ENCODE peak calls at places on chromosomes 4 and X, in seven cellular contexts. K, W, H, S, U, T and Y are unnamed samples. For H3K27me3 and H3K4me1, the result is how much of the 10 kb centered on the place peaks cover.

GRCh38 chr4:113452868-113453620 is 308.5 kb downstream of the CAMK2D start:
- DNase-seq in K (peak), W (no peak), H (no peak), S (no peak), U (peak), T (no peak), Y (peak)

GRCh38 chr4:56723201-56723605 is 42.1 kb upstream of the HOPX start:
- DNase-seq in K (no peak), W (no peak), H (no peak), S (no peak), U (no peak), T (no peak), Y (no peak)

GRCh38 chr4:111814961-111815360 is 330.3 kb upstream of the FAM241A start:
- DNase-seq in K (no peak), W (no peak), H (no peak), S (no peak), U (no peak), T (no peak), Y (no peak)

GRCh38 chrX:103017542-103017941 is 46.4 kb downstream of the BEX1 start:
- DNase-seq in K (no peak), W (peak), H (no peak), S (no peak), U (no peak), T (no peak), Y (peak)

GRCh38 chrX:681989-682388 is 51.4 kb downstream of the SHOX start:
- DNase-seq in K (no peak), W (no peak), H (no peak), S (no peak), U (no peak), T (no peak), Y (no peak)

GRCh38 chr4:54495641-54496040 is 162.1 kb upstream of the KIT start:
- DNase-seq in K (no peak), W (no peak), H (no peak), S (no peak), U (no peak), T (no peak), Y (no peak)

GRCh38 chrX:123477673-123478072 is 255.2 kb downstream of the THOC2 start:
- DNase-seq in K (no peak), W (no peak), H (no peak), S (no peak), U (no peak), T (no peak), Y (no peak)

GRCh38 chr4:125268065-125268755 is 46.5 kb upstream of the FAT4 start:
- DNase-seq in K (no peak), W (no peak), H (no peak), S (no peak), U (no peak), T (no peak), Y (no peak)

GRCh38 chr4:111512081-111512774 is 633.0 kb upstream of the FAM241A start:
- DNase-seq in K (peak), W (peak), H (no peak), S (peak), U (peak), T (no peak), Y (peak)

GRCh38 chr4:113394730-113395530 is 345.5 kb downstream of the ANK2 start:
- DNase-seq in K (peak), W (peak), H (peak), S (peak), U (peak), T (no peak), Y (peak)

GRCh38 chr4:65083076-65083475 is 587.2 kb downstream of the EPHA5 start:
- DNase-seq in K (no peak), W (no peak), H (no peak), S (no peak), U (no peak), T (no peak), Y (peak)

GRCh38 chrX:46758956-46759644 is at the start of gene SLC9A7:
- DNase-seq in K (peak), W (peak), H (peak), S (peak), U (peak), T (peak), Y (peak)

GRCh38 chr4:6118201-6118600 is 82.1 kb downstream of the JAKMIP1 start:
- DNase-seq in K (no peak), W (no peak), H (no peak), S (no peak), U (no peak), T (peak), Y (no peak)

GRCh38 chrX:19810370-19810769 is 77.0 kb downstream of the SH3KBP1 start:
- DNase-seq in K (no peak), W (no peak), H (no peak), S (no peak), U (no peak), T (no peak), Y (no peak)

GRCh38 chr4:102350634-102351033 is 5.4 kb upstream of the SLC39A8 start:
- DNase-seq in K (no peak), W (no peak), H (no peak), S (no peak), U (no peak), T (no peak), Y (no peak)

GRCh38 chrX:149521438-149521837 is 16.3 kb upstream of the IDS start:
- DNase-seq in K (no peak), W (no peak), H (peak), S (no peak), U (no peak), T (no peak), Y (no peak)

GRCh38 chrX:109716431-109717028 is 16.5 kb downstream of the ACSL4 start:
- DNase-seq in K (peak), W (peak), H (no peak), S (no peak), U (peak), T (no peak), Y (peak)

GRCh38 chr4:78768447-78769177 is 7.5 kb upstream of the BMP2K start:
- DNase-seq in K (no peak), W (peak), H (no peak), S (no peak), U (peak), T (no peak), Y (no peak)

GRCh38 chr4:70842761-70843435 is 3.2 kb upstream of the GRSF1 start:
- DNase-seq in K (no peak), W (no peak), H (no peak), S (no peak), U (no peak), T (no peak), Y (no peak)

GRCh38 chr4:101393256-101393655 is 45.9 kb upstream of the PPP3CA start:
- DNase-seq in K (no peak), W (peak), H (no peak), S (peak), U (peak), T (no peak), Y (no peak)

GRCh38 chrX:7093305-7093704 is 54.2 kb upstream of the STS start:
- DNase-seq in K (no peak), W (no peak), H (no peak), S (no peak), U (no peak), T (no peak), Y (no peak)

GRCh38 chr4:93771640-93772411 is 56.7 kb upstream of the ATOH1 start:
- DNase-seq in K (no peak), W (no peak), H (no peak), S (no peak), U (no peak), T (no peak), Y (no peak)

GRCh38 chrX:30612250-30612655 is 34.7 kb upstream of the TASL start:
- DNase-seq in K (no peak), W (no peak), H (no peak), S (no peak), U (no peak), T (no peak), Y (no peak)

GRCh38 chr4:101334963-101335572 is 12.3 kb downstream of the PPP3CA start:
- DNase-seq in K (no peak), W (no peak), H (no peak), S (no peak), U (peak), T (no peak), Y (peak)

GRCh38 chr4:94936854-94937253 is 179.1 kb downstream of the BMPR1B start:
- DNase-seq in K (no peak), W (no peak), H (no peak), S (no peak), U (no peak), T (no peak), Y (no peak)

GRCh38 chr4:123096038-123096437 is 173.6 kb upstream of the NUDT6 start:
- DNase-seq in K (no peak), W (no peak), H (no peak), S (peak), U (no peak), T (no peak), Y (peak)

GRCh38 chr4:163091685-163092034 is 75.0 kb downstream of the NAF1 start:
- DNase-seq in K (no peak), W (no peak), H (no peak), S (no peak), U (no peak), T (no peak), Y (no peak)
- H3K27me3 ChIP-seq in K (under half), W (under half), H (under half), S (under half), U (under half), T (under half), Y (under half)

GRCh38 chrX:151711154-151711553 is 4.7 kb upstream of the FATE1 start:
- DNase-seq in K (no peak), W (no peak), H (no peak), S (no peak), U (no peak), T (peak), Y (no peak)
- H3K4me1 ChIP-seq in K (under half), W (under half), H (under half), S (under half), U (under half), T (under half), Y (under half)

DNA sequence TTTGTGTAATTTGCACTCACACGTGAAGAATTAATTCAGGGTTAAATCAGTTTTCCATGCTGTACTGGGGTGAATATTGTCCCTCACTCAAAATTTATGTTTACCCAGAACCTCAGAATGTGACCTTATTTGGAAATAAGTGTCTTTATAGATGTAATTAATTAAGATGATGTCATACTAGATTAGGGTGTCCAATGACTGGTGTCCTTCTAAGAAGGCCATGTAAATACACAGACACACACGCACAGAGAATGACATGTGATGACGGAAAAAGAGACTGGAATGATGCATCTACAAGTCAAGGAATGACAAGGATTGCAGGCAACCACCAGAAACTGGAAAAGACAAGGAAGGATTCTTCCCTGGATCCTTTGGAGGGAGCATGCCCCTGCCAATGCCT is 84.6 kb upstream of the GPR34 start:
- DNase-seq in K (no peak), W (no peak), H (no peak), S (no peak), U (no peak), T (no peak), Y (no peak)
- H3K27me3 ChIP-seq in K (under half), W (under half), H (under half), S (under half), U (under half), T (under half), Y (under half)

GRCh38 chr4:147815741-147816140 is 83.9 kb downstream of the ARHGAP10 start:
- DNase-seq in K (no peak), W (no peak), H (no peak), S (no peak), U (no peak), T (no peak), Y (no peak)

GRCh38 chr4:147813107-147813773 is 81.4 kb downstream of the ARHGAP10 start:
- DNase-seq in K (no peak), W (peak), H (no peak), S (no peak), U (no peak), T (no peak), Y (no peak)

GRCh38 chr4:147811878-147812277 is 80.0 kb downstream of the ARHGAP10 start:
- DNase-seq in K (no peak), W (no peak), H (no peak), S (no peak), U (no peak), T (no peak), Y (no peak)

GRCh38 chr4:147816382-147817254 is 84.7 kb downstream of the ARHGAP10 start:
- DNase-seq in K (no peak), W (no peak), H (no peak), S (no peak), U (no peak), T (no peak), Y (no peak)

DNA sequence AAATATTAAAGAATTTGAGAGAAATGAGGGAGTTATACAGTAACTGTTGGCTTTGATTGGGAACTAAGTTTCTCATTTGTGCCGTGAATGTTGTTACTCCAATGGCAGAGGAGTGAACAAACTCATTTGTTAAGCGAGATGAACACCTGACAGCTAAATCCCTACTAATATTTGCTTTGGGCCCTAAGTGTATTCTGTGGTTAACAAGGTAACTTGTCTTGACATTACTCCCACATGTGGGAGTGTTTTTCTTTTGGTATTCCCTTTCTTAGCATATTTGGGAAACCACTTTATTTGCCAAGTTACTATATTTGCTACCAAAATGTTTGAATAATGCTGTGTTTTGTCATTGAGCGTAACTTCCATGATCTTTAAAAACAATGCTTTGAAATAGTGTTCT is 82.4 kb downstream of the ARHGAP10 start:
- DNase-seq in K (no peak), W (no peak), H (no peak), S (no peak), U (no peak), T (no peak), Y (no peak)
- H3K4me1 ChIP-seq in K (under half), W (under half), H (under half), S (under half), U (under half), T (under half), Y (under half)

DNA sequence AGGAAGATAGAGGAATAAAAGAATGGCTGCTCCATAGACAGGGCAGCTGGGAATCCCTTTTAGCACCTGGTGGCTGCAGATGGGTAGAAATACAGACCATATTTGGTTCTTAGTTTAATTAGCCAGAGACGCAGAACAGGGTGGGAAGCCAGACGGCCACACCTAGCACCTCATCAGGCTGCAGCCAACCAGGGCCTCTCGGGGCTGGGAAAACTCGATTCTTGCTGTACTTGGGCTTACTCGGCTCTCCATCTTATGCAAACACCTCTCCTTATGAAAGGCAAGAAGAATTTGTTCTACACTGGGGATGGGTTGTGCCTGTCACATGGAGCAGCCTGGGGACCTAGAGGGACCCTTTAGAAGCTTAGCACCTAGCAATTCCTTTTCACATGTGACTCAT is 19.7 kb downstream of the IRAK1 start:
- DNase-seq in K (no peak), W (no peak), H (no peak), S (no peak), U (no peak), T (no peak), Y (no peak)
- H3K27me3 ChIP-seq in K (under half), W (under half), H (under half), S (under half), U (under half), T (under half), Y (under half)

GRCh38 chr4:156347412-156348075 is 393.9 kb upstream of the CTSO start:
- DNase-seq in K (no peak), W (peak), H (no peak), S (peak), U (peak), T (no peak), Y (peak)

GRCh38 chr4:156344397-156344796 is 390.7 kb upstream of the CTSO start:
- DNase-seq in K (no peak), W (no peak), H (no peak), S (no peak), U (no peak), T (no peak), Y (no peak)

DNA sequence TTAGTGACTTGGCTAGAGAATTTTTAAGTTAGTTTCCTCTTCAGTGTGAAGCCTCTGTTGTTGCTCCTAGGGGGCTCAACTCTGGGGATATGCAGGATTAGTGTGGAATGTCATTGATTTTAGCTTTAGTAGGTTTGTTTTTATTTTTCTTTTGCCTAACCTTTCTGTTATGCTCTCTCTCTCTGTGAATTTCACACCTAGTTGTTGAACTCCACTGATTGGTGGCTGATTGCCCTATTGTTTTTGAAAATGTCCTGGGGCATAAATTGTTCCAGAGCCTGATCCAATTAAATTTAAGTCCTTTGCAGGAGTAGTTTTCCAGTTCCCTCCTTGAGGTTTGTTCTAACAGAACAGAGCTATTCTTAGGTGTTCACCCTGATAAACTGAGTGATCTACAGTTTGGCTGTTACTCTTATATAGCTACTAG is 393.3 kb upstream of the CTSO start:
- DNase-seq in K (no peak), W (no peak), H (no peak), S (peak), U (no peak), T (no peak), Y (no peak)
- H3K4me1 ChIP-seq in K (under half), W (under half), H (under half), S (under half), U (under half), T (under half), Y (under half)

GRCh38 chrX:74529311-74529710 is 85.1 kb downstream of the RLIM start:
- DNase-seq in K (no peak), W (no peak), H (no peak), S (no peak), U (no peak), T (no peak), Y (no peak)
- H3K27me3 ChIP-seq in K (under half), W (under half), H (under half), S (under half), U (under half), T (under half), Y (under half)

GRCh38 chr4:138218976-138219375 is 23.2 kb downstream of the SLC7A11 start:
- DNase-seq in K (no peak), W (no peak), H (no peak), S (no peak), U (no peak), T (no peak), Y (no peak)
- H3K4me1 ChIP-seq in K (under half), W (under half), H (under half), S (under half), U (under half), T (under half), Y (under half)

DNA sequence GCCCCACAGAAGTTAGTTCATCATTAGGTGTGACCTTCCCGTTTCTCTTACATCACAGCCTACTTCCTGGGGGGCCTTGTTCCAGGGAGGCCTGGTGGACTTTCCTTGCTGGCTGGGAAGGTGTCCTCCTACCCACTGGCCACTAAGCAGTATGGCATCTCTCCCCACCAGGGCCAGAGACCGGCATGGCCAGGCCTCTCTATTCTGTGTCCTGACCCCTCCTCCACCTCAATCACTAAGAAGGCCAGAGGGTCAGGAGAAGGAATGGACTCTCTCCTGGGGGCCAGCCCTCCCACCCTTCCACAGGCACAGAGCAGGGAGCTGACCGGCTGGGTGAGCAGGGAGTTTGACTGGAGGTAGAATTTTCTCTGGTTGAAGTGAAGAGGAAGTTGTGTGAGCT is 81.9 kb downstream of the PJA1 start:
- DNase-seq in K (no peak), W (no peak), H (no peak), S (no peak), U (no peak), T (peak), Y (no peak)
- H3K27me3 ChIP-seq in K (under half), W (under half), H (under half), S (under half), U (under half), T (under half), Y (under half)